ENCODE peak calls at places on chromosome 1, in ten cellular contexts. D is neural progenitor cell, V is IMR-90, J is GM23248, R is fibroblast of lung, S is H9, K is K562, T is astrocyte, U is mammary epithelial cell, Q is neuronal stem cell. W is an unnamed sample. For H3K4me1, the result is how much of the 10 kb centered on the place peaks cover.

GRCh38 chr1:71706030-71706671 is 576.2 kb downstream of the NEGR1 start:
- DNase-seq in R (no peak), U (no peak), S (no peak), J (no peak), D (peak), T (no peak), V (peak), K (no peak), Q (no peak), W (no peak)

GRCh38 chr1:225658041-225658440 is 5.1 kb upstream of the ENAH start:
- DNase-seq in D (no peak), S (no peak), J (peak), V (peak), R (peak), U (no peak), K (no peak), Q (no peak), T (peak), W (no peak)

GRCh38 chr1:178724386-178724733 is 684 bp upstream of the RALGPS2 start:
- DNase-seq in R (no peak), T (no peak), D (peak), S (no peak), K (no peak), J (no peak), Q (peak), U (no peak), V (no peak), W (no peak)

GRCh38 chr1:7526196-7526866 is 244.8 kb upstream of the VAMP3 start:
- DNase-seq in R (peak), U (peak), V (no peak), D (no peak), Q (no peak), T (no peak), S (no peak), J (peak), K (no peak), W (peak)

GRCh38 chr1:185567006-185567405 is 167.2 kb upstream of the HMCN1 start:
- DNase-seq in S (no peak), U (peak), T (peak), J (peak), V (peak), K (no peak), R (peak), Q (no peak), D (no peak), W (peak)

GRCh38 chr1:220368352-220369265 is 96.4 kb upstream of the RAB3GAP2 start:
- DNase-seq in V (no peak), S (peak), D (no peak), J (no peak), Q (no peak), U (peak), K (no peak), R (peak), T (peak), W (peak)

GRCh38 chr1:226479432-226479831 is 69.1 kb upstream of the STUM start:
- DNase-seq in T (no peak), K (no peak), D (no peak), Q (no peak), U (peak), J (no peak), V (no peak), S (no peak), R (no peak), W (no peak)

GRCh38 chr1:35663434-35663833 is 22.1 kb upstream of the PSMB2 start:
- DNase-seq in U (no peak), T (no peak), Q (no peak), V (no peak), J (no peak), S (no peak), D (no peak), K (no peak), R (no peak), W (no peak)

GRCh38 chr1:111563619-111564018 is 56.0 kb upstream of the RAP1A start:
- DNase-seq in S (no peak), Q (no peak), J (peak), T (peak), V (peak), U (peak), D (no peak), K (no peak), R (peak), W (peak)

GRCh38 chr1:227316941-227317540 is 1.3 kb downstream of the CDC42BPA start:
- DNase-seq in J (peak), K (no peak), S (no peak), T (peak), D (peak), R (peak), Q (no peak), V (peak), U (peak), W (no peak)

GRCh38 chr1:116133696-116134095 is 22.5 kb downstream of the MAB21L3 start:
- DNase-seq in D (no peak), Q (no peak), T (no peak), K (no peak), R (no peak), S (no peak), J (no peak), U (no peak), V (no peak), W (no peak)

GRCh38 chr1:39450956-39451601 is 40.4 kb upstream of the BMP8A start:
- DNase-seq in J (peak), V (peak), R (peak), U (no peak), Q (no peak), K (no peak), S (no peak), D (no peak), T (peak), W (no peak)

GRCh38 chr1:218698181-218698580 is 353.0 kb downstream of the TGFB2 start:
- DNase-seq in V (no peak), R (no peak), Q (no peak), U (no peak), K (no peak), D (no peak), T (no peak), J (no peak), S (no peak), W (no peak)
- H2AFZ ChIP-seq in V (no peak), R (no peak), Q (no peak), U (no peak), K (no peak), D (no peak), T (no peak), J (no peak), S (no peak), W (no peak)

DNA sequence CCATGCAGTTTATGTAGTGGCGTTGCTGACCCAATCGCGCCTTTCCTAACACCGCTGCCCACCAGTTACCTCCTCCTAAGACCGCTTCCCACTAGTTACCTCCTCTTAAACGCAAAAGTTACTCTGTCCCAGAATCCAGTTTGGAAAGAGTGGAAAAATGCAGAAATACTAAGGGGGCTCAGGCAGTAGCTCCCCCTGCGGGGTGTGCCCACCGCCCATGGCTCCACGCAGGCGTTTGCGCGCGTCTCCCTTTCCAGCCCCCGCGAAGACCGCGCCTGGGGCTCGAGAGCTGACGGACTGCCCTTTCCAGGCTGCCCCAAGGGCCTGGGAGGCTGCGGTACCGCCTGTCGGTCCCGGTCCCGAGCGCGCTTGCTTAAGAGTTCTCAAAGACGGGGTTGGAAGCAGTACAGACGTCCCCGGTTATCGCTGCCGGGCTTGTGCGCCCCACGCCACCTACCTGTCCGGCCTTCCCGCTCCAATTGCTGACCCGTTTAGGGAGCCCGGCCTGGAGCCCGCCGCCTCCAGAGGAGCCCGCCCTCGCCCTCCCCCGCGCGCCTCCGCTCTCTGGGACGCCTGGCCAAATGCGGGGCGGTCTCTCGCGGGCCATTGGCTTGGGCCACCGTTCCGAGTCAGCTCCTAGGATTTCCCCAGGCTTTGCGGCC is 414.1 kb upstream of the ESRRG start:
- DNase-seq in Q (peak), K (no peak), D (peak), S (peak), V (no peak), J (no peak), U (no peak), R (no peak), T (no peak), W (no peak)
- H3K4me1 ChIP-seq in Q (under half), K (under half), D (under half), S (under half), V (under half), J (under half), U (under half), R (under half), T (under half), W (under half)

GRCh38 chr1:53315456-53316048 is 12.3 kb downstream of the LRP8 start:
- DNase-seq in U (no peak), D (no peak), K (no peak), V (no peak), Q (no peak), S (no peak), J (no peak), T (no peak), R (no peak), W (no peak)
- H2AFZ ChIP-seq in U (no peak), D (no peak), K (no peak), V (no peak), Q (no peak), S (no peak), J (no peak), T (no peak), R (no peak), W (no peak)

DNA sequence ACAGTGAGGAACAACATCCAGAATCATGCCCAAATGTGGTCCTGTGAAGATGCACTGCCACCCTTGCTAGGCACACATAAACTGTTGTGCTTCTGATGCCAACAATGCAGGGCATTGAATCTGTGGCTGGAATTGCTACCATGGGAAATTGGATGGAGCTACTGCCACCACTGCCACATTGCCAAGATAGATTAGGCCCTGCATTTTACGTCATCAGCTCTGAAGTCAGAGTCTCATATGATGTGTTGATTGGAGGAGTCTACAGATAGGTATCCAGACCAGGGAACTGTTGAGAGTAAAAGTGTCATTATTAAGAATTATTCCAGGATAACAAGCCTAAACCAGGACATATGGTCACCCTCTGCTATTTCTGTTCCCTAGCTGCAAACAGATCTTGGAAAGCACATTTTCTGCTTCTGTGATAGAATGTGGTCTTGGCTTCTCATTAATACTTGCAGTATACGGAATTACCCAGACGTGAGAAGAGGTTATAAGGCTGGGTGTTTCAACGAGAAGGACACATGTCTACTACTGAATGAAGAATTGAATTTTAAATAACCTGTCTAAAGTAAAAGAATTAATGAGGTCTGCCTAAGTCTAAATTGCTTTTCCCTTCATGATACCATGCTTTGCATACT is 106.6 kb downstream of the TNNI3K start:
- DNase-seq in S (no peak), V (no peak), K (no peak), U (no peak), T (no peak), D (no peak), R (no peak), J (no peak), Q (no peak), W (no peak)
- H3K4me1 ChIP-seq in S (under half), V (under half), K (under half), U (under half), T (under half), D (under half), R (under half), J (under half), Q (under half), W (under half)

DNA sequence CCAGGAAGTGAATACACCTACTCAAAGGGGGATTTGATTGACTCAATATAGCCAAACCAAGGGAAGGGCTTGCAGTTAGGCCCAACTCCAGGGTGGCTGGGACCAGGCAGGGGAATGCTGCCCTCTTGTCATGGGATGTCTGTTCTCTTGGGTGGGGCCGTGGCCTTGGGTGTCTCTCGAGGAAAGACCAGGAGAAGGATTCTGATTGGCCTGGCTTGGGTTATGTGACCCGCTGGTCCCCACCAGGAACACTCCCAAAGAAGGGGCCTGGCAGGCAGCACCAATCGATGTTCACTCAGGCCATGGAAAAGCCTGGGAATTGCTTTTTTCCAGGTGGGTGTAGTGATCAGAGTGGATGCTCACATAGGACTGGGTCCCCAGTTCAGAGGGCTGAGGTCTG is 10.1 kb upstream of the ZNF362 start:
- DNase-seq in Q (no peak), K (no peak), T (no peak), U (no peak), D (no peak), V (no peak), S (no peak), R (no peak), J (no peak), W (no peak)
- H2AFZ ChIP-seq in Q (no peak), K (no peak), T (no peak), U (no peak), D (no peak), V (no peak), S (no peak), R (no peak), J (no peak), W (no peak)

GRCh38 chr1:99675292-99675691 is 29.4 kb downstream of the PALMD start:
- DNase-seq in D (no peak), Q (no peak), T (no peak), K (no peak), J (no peak), U (no peak), S (no peak), R (no peak), V (no peak), W (no peak)
- H3K4me1 ChIP-seq in D (under half), Q (under half), T (under half), K (under half), J (under half), U (under half), S (under half), R (under half), V (under half), W (under half)

GRCh38 chr1:51961954-51962353 is 28.5 kb downstream of the RAB3B start:
- DNase-seq in Q (no peak), U (no peak), S (no peak), V (no peak), J (no peak), K (no peak), R (no peak), D (no peak), T (no peak), W (no peak)
- H2AFZ ChIP-seq in Q (no peak), U (no peak), S (no peak), V (no peak), J (no peak), K (no peak), R (no peak), D (no peak), T (no peak), W (no peak)

GRCh38 chr1:64748222-64748621 is 3.3 kb downstream of the RAVER2 start:
- DNase-seq in K (no peak), Q (no peak), R (no peak), V (no peak), S (no peak), U (no peak), T (no peak), J (no peak), D (no peak), W (no peak)
- H3K4me1 ChIP-seq in K (under half), Q (under half), R (under half), V (under half), S (under half), U (under half), T (under half), J (under half), D (under half), W (under half)

W was measured in PC-9.